ENCODE peak calls at places on chromosomes 11 and 22, in six cellular contexts. B is neural progenitor cell, A is BJ, T is tibial nerve, C is psoas muscle, M is suprapubic skin. Y is an unnamed sample.

GRCh38 chr11:45098929-45099328 is 47.5 kb upstream of the PRDM11 start:
- DNase-seq in C (no peak), B (no peak), A (no peak), T (no peak), M (peak; percentile 52), Y (no peak)

GRCh38 chr22:19993926-19994325 is 22.7 kb downstream of the ARVCF start:
- DNase-seq in C (no peak), M (no peak), T (no peak), A (no peak), B (no peak), Y (no peak)

GRCh38 chr11:83951521-83951920 is 665.4 kb upstream of the CCDC90B start:
- DNase-seq in A (no peak), B (no peak), M (no peak), T (no peak), C (no peak), Y (no peak)

GRCh38 chr11:47376543-47377371 is 1.6 kb downstream of the SPI1 start:
- DNase-seq in T (peak; percentile 40), A (no peak), C (peak; percentile 69), M (no peak), B (no peak), Y (no peak)

GRCh38 chr11:8196749-8197148 is 27.9 kb upstream of the RIC3 start:
- DNase-seq in B (no peak), T (no peak), C (no peak), M (no peak), A (no peak), Y (no peak)

GRCh38 chr11:82889133-82890001 is 10.9 kb downstream of the PRCP start:
- DNase-seq in M (no peak), T (no peak), B (no peak), A (no peak), C (no peak), Y (no peak)

GRCh38 chr11:15819679-15820286 is 536.6 kb downstream of the SOX6 start:
- DNase-seq in M (no peak), T (peak; percentile 38), C (peak; percentile 87), B (peak; percentile 74), A (no peak), Y (peak; percentile 39)

GRCh38 chr22:21623402-21623970 is 6.3 kb downstream of the YDJC start:
- DNase-seq in M (no peak), T (no peak), C (no peak), A (no peak), B (no peak), Y (no peak)

GRCh38 chr22:45574069-45574703 is 71.5 kb downstream of the FBLN1 start:
- DNase-seq in M (no peak), A (no peak), B (no peak), T (no peak), C (peak; percentile 28), Y (no peak)

GRCh38 chr22:22810018-22810427 is 77.6 kb upstream of the IGLL5 start:
- DNase-seq in C (peak; percentile 71), M (no peak), A (no peak), B (peak; percentile 82), T (peak; percentile 15), Y (no peak)

GRCh38 chr11:75557649-75558494 is 4.2 kb upstream of the SERPINH1 start:
- DNase-seq in B (no peak), A (peak; percentile 68), T (peak; percentile 53), M (no peak), C (no peak), Y (peak; percentile 88)

GRCh38 chr11:83092488-83093384 is 21.0 kb upstream of the RAB30 start:
- DNase-seq in M (no peak), A (no peak), B (no peak), C (peak; percentile 64), T (no peak), Y (peak; percentile 32)

GRCh38 chr11:63882555-63883242 is 34.3 kb downstream of the RCOR2 start:
- DNase-seq in A (no peak), T (no peak), M (no peak), B (peak; percentile 52), C (no peak), Y (peak; percentile 49)

GRCh38 chr11:61079416-61080150 is 22.7 kb upstream of the CD5 start:
- DNase-seq in B (peak; percentile 18), C (no peak), T (no peak), A (no peak), M (no peak), Y (no peak)

GRCh38 chr11:45736424-45736823 is 68.5 kb upstream of the SLC35C1 start:
- DNase-seq in B (no peak), M (no peak), A (no peak), T (no peak), C (peak; percentile 87), Y (no peak)

GRCh38 chr11:62552931-62553838 is 6.6 kb upstream of the AHNAK start:
- DNase-seq in A (peak; percentile 90), M (peak; percentile 94), C (peak; percentile 94), B (peak; percentile 82), T (peak; percentile 83), Y (peak; percentile 96)

GRCh38 chr11:2156416-2157182 is 4.4 kb downstream of the INS start:
- DNase-seq in A (no peak), M (no peak), B (peak; percentile 85), T (peak; percentile 70), C (peak; percentile 87), Y (peak; percentile 46)

GRCh38 chr22:41862530-41863266 is 29.8 kb downstream of the SREBF2 start:
- DNase-seq in C (no peak), A (no peak), M (no peak), B (no peak), T (no peak), Y (no peak)

GRCh38 chr11:134482865-134483264 is 70.8 kb upstream of the B3GAT1 start:
- DNase-seq in A (no peak), M (peak; percentile 32), T (no peak), B (no peak), C (no peak), Y (no peak)

GRCh38 chr11:128467610-128468041 is 119.7 kb downstream of the ETS1 start:
- DNase-seq in A (peak; percentile 99), B (no peak), T (no peak), C (peak; percentile 60), M (no peak), Y (peak; percentile 98)

GRCh38 chr11:396948-397548 is 3.0 kb downstream of the PKP3 start:
- DNase-seq in M (no peak), T (peak; percentile 41), A (no peak), B (no peak), C (peak; percentile 74), Y (peak; percentile 66)
- TF ChIP-seq CTCF in M (no peak), T (peak; percentile 48), A (peak; percentile 75), B (no peak), C (peak; percentile 45), Y (peak; percentile 62)

GRCh38 chr11:28966951-28967350 is 858.8 kb downstream of the METTL15 start:
- DNase-seq in T (no peak), A (no peak), B (no peak), C (no peak), M (no peak), Y (peak; percentile 35)
- H3K4me3 ChIP-seq in T (no peak overlapping the region), A (no peak overlapping the region), B (no peak overlapping the region), C (no peak overlapping the region), M (no peak overlapping the region), Y (no peak overlapping the region)

GRCh38 chr22:38494939-38495338 is 11.2 kb downstream of the DDX17 start:
- DNase-seq in C (no peak), M (no peak), T (no peak), B (no peak), A (no peak), Y (no peak)
- TF ChIP-seq CTCF in C (no peak), M (no peak), T (no peak), B (peak; percentile 10), A (no peak), Y (peak; percentile 7)

DNA sequence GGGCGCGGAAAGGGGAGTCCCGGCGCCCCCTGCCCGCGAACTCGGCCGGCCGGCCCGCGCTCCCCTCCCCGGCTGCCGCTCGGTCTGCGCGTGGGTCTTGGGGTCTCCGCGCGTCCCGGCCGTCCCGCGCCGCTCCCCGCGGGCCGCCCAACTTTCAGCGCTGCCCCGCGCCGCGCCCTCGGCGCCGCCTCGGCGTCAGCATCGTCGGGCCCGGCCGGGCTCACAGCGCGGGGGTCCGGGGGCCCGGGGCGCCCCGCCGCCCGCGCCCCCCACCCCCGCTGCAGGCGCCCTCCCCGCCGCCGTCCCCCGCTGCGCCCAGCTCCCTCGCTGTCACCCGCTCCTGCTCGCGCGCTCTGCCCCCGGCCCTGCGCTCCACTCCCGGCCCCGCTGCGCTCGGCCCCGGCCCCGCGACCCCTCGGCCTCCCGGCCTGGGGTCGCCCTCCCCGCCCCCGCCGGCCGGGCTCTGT is at the start of gene KCNJ4:
- DNase-seq in A (no peak), C (no peak), T (no peak), M (no peak), B (no peak), Y (no peak)
- H3K4me3 ChIP-seq in A (peak within 1 kb of the TSS; percentile 20), C (peak within 1 kb of the TSS; percentile 62), T (peak within 1 kb of the TSS; percentile 35), M (peak within 1 kb of the TSS; percentile 53), B (peak within 1 kb of the TSS; percentile 92), Y (no peak within 1 kb of the TSS)

DNA sequence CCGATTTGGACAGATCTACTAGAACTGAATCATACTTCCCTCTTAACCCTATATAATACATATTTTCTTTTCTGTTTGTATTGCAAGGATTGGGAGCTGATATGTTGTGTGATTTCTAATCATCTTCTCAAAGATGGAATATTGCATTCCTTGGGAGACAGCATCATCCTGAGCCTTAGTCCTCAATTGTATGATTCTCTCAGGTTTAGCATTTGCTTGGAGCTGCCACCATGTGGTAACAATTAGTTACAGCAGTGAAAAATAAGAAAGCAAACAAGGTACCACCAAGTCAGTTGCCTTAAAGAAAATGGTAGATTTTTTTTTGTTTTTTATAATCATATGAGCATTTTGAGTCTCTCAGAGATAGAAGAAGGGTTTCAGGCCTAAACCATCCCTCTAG is 11.9 kb downstream of the SNX19 start:
- DNase-seq in A (no peak), T (no peak), C (no peak), B (peak; percentile 16), M (no peak), Y (peak; percentile 24)
- TF ChIP-seq CTCF in A (peak; percentile 39), T (no peak), C (peak; percentile 44), B (peak; percentile 53), M (no peak), Y (peak; percentile 47)

DNA sequence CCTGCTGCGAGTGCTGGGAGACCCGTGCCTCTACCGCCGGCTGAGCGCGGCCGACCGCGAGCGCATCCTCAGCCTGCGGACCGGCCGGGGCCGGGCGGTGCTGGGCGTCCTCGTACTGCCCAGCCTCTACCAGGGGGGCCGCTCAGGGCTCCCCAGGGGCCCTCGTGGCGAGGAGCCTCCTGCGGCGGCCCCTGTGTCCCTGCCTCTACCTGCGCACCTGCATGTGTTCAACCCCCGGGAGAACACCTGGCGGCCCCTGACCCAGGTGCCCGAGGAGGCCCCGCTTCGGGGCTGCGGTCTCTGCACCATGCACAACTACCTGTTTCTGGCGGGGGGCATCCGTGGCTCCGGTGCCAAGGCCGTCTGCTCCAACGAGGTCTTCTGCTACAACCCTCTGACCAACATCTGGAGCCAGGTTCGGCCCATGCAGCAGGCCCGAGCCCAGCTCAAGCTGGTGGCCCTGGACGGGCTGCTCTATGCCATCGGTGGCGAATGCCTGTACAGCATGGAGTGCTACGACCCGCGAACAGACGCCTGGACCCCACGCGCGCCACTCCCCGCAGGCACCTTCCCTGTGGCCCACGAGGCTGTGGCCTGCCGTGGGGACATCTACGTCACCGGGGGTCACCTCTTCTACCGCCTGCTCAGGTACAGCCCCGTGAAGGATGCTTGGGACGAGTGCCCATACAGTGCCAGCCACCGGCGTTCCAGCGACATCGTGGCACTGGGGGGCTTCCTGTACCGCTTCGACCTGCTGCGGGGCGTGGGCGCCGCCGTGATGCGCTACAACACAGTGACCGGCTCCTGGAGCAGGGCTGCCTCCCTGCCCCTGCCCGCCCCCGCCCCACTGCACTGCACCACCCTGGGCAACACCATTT is 3.5 kb downstream of the KLHDC7B start:
- DNase-seq in A (no peak), M (no peak), C (peak; percentile 47), B (no peak), T (no peak), Y (no peak)
- H3K4me3 ChIP-seq in A (no peak overlapping the region), M (peak overlapping the region; percentile 39), C (peak overlapping the region; percentile 30), B (no peak overlapping the region), T (peak overlapping the region; percentile 1), Y (no peak overlapping the region)